ENCODE peak calls at places on chromosomes 11 and 22, in six cellular contexts. One of them, this sample, is unnamed.

GRCh38 chr11:62217191-62217748 is 8.8 kb downstream of the SCGB2A1 start:
- DNase-seq in NT2/D1: peak
- DNase-seq in H1: no peak
- DNase-seq in HCT116: no peak
- DNase-seq in K562: peak
- DNase-seq in HepG2: peak
- DNase-seq in this sample: no peak

GRCh38 chr11:125057370-125058060 is 5.6 kb upstream of the SLC37A2 start:
- DNase-seq in H1: no peak
- DNase-seq in HepG2: no peak
- DNase-seq in HCT116: no peak
- DNase-seq in K562: peak
- DNase-seq in NT2/D1: no peak
- DNase-seq in this sample: no peak

GRCh38 chr22:39266398-39267030 is 21.7 kb upstream of the PDGFB start:
- DNase-seq in HepG2: peak
- DNase-seq in K562: peak
- DNase-seq in H1: no peak
- DNase-seq in HCT116: no peak
- DNase-seq in NT2/D1: no peak
- DNase-seq in this sample: peak

GRCh38 chr11:7077101-7077500 is 11.7 kb upstream of the RBMXL2 start:
- DNase-seq in NT2/D1: peak
- DNase-seq in HCT116: no peak
- DNase-seq in H1: peak
- DNase-seq in HepG2: no peak
- DNase-seq in K562: peak
- DNase-seq in this sample: no peak

GRCh38 chr11:17405232-17406005 is 17.0 kb upstream of the KCNJ11 start:
- DNase-seq in K562: peak
- DNase-seq in NT2/D1: no peak
- DNase-seq in H1: peak
- DNase-seq in HCT116: peak
- DNase-seq in HepG2: peak
- DNase-seq in this sample: no peak

GRCh38 chr11:101127699-101128570 is 1.7 kb downstream of the PGR start:
- DNase-seq in K562: peak
- DNase-seq in HepG2: no peak
- DNase-seq in HCT116: no peak
- DNase-seq in NT2/D1: peak
- DNase-seq in H1: peak
- DNase-seq in this sample: no peak

GRCh38 chr11:16367252-16367651 is 10.9 kb upstream of the SOX6 start:
- DNase-seq in HepG2: no peak
- DNase-seq in H1: no peak
- DNase-seq in K562: no peak
- DNase-seq in HCT116: no peak
- DNase-seq in NT2/D1: no peak
- DNase-seq in this sample: no peak

GRCh38 chr11:7651700-7652099 is 21.6 kb downstream of the CYB5R2 start:
- DNase-seq in K562: peak
- DNase-seq in HepG2: no peak
- DNase-seq in HCT116: no peak
- DNase-seq in H1: no peak
- DNase-seq in NT2/D1: no peak
- DNase-seq in this sample: no peak

GRCh38 chr22:35740616-35741015 is 22.9 kb downstream of the APOL5 start:
- DNase-seq in K562: no peak
- DNase-seq in H1: no peak
- DNase-seq in HepG2: no peak
- DNase-seq in HCT116: no peak
- DNase-seq in NT2/D1: no peak
- DNase-seq in this sample: no peak

GRCh38 chr22:39244073-39244495 is 698 bp downstream of the PDGFB start:
- DNase-seq in NT2/D1: no peak
- DNase-seq in H1: peak
- DNase-seq in K562: no peak
- DNase-seq in HepG2: no peak
- DNase-seq in HCT116: no peak
- DNase-seq in this sample: no peak

GRCh38 chr11:32511926-32512325 is 71.7 kb upstream of the EIF3M start:
- DNase-seq in NT2/D1: no peak
- DNase-seq in H1: no peak
- DNase-seq in HepG2: no peak
- DNase-seq in K562: no peak
- DNase-seq in HCT116: no peak
- DNase-seq in this sample: no peak

GRCh38 chr11:20081336-20081735 is 78.9 kb downstream of the DBX1 start:
- DNase-seq in HepG2: no peak
- DNase-seq in K562: no peak
- DNase-seq in HCT116: no peak
- DNase-seq in NT2/D1: no peak
- DNase-seq in H1: no peak
- DNase-seq in this sample: no peak

GRCh38 chr22:17098379-17098819 is 13.6 kb downstream of the IL17RA start:
- DNase-seq in H1: no peak
- DNase-seq in HCT116: no peak
- DNase-seq in NT2/D1: no peak
- DNase-seq in HepG2: no peak
- DNase-seq in K562: peak
- DNase-seq in this sample: no peak

GRCh38 chr11:109783017-109783416 is 310.2 kb upstream of the ZC3H12C start:
- DNase-seq in HCT116: no peak
- DNase-seq in HepG2: no peak
- DNase-seq in K562: no peak
- DNase-seq in H1: no peak
- DNase-seq in NT2/D1: no peak
- DNase-seq in this sample: no peak

GRCh38 chr11:109123811-109124787 is 297.9 kb upstream of the C11orf87 start:
- DNase-seq in HCT116: no peak
- DNase-seq in K562: no peak
- DNase-seq in NT2/D1: no peak
- DNase-seq in H1: no peak
- DNase-seq in HepG2: no peak
- DNase-seq in this sample: no peak

GRCh38 chr11:123924027-123924426 is 15.4 kb upstream of the OR4D5 start:
- DNase-seq in NT2/D1: no peak
- DNase-seq in HCT116: no peak
- DNase-seq in K562: no peak
- DNase-seq in HepG2: no peak
- DNase-seq in H1: no peak
- DNase-seq in this sample: no peak

GRCh38 chr22:47175761-47176359 is 413.4 kb downstream of the TBC1D22A start:
- DNase-seq in HepG2: no peak
- DNase-seq in HCT116: no peak
- DNase-seq in K562: no peak
- DNase-seq in NT2/D1: no peak
- DNase-seq in H1: no peak
- DNase-seq in this sample: no peak

GRCh38 chr22:33515733-33516297 is 404.5 kb downstream of the LARGE1 start:
- DNase-seq in H1: no peak
- DNase-seq in HepG2: peak
- DNase-seq in NT2/D1: no peak
- DNase-seq in K562: no peak
- DNase-seq in HCT116: no peak
- DNase-seq in this sample: no peak

GRCh38 chr11:94149435-94149834 is 20.8 kb downstream of the PANX1 start:
- DNase-seq in H1: no peak
- DNase-seq in NT2/D1: no peak
- DNase-seq in HepG2: no peak
- DNase-seq in K562: no peak
- DNase-seq in HCT116: no peak
- DNase-seq in this sample: no peak

GRCh38 chr11:7671347-7671746 is 2.0 kb downstream of the CYB5R2 start:
- DNase-seq in H1: no peak
- DNase-seq in NT2/D1: no peak
- DNase-seq in HCT116: no peak
- DNase-seq in HepG2: no peak
- DNase-seq in K562: no peak
- DNase-seq in this sample: no peak

GRCh38 chr11:118892515-118892914 is 8.8 kb downstream of the CXCR5 start:
- DNase-seq in HepG2: no peak
- DNase-seq in H1: no peak
- DNase-seq in K562: no peak
- DNase-seq in HCT116: no peak
- DNase-seq in NT2/D1: no peak
- DNase-seq in this sample: no peak

DNA sequence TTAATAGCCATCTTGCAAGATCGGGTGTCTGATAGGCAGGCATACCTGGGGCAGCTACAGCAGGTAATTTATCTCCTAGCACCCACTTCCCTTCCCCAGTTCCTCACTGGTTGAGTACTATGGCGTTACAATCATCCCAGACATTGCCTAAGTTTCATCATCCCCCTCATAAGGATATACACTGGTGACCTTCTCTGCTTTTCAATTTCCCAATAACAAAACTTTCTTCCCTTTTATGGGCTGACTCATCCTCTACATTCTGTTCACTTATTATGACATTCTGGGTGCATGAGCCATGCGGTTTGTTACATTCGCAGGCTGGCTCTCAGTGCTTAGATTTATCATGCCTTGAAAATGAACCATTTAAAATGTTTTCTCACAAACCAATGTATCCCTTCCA is 5.0 kb upstream of the MRPL11 start:
- DNase-seq in HCT116: peak
- DNase-seq in H1: no peak
- DNase-seq in NT2/D1: no peak
- DNase-seq in K562: no peak
- DNase-seq in HepG2: no peak
- DNase-seq in this sample: no peak
- TF ChIP-seq ZNF274 in HCT116: no peak
- TF ChIP-seq ZNF274 in H1: no peak
- TF ChIP-seq ZNF274 in NT2/D1: no peak
- TF ChIP-seq ZNF274 in K562: no peak
- TF ChIP-seq ZNF274 in HepG2: no peak
- TF ChIP-seq ZNF274 in this sample: no peak

GRCh38 chr22:26430600-26430999 is 1.5 kb downstream of the ASPHD2 start:
- DNase-seq in NT2/D1: no peak
- DNase-seq in HCT116: no peak
- DNase-seq in HepG2: no peak
- DNase-seq in K562: no peak
- DNase-seq in H1: no peak
- DNase-seq in this sample: no peak

GRCh38 chr22:26428515-26429457 is at the start of gene ASPHD2:
- DNase-seq in H1: peak
- DNase-seq in K562: peak
- DNase-seq in NT2/D1: no peak
- DNase-seq in HCT116: no peak
- DNase-seq in HepG2: no peak
- DNase-seq in this sample: peak

GRCh38 chr22:26429458-26430238 is 588 bp downstream of the ASPHD2 start:
- DNase-seq in HepG2: no peak
- DNase-seq in H1: no peak
- DNase-seq in HCT116: no peak
- DNase-seq in K562: no peak
- DNase-seq in NT2/D1: no peak
- DNase-seq in this sample: no peak

GRCh38 chr22:26431151-26431995 is 2.3 kb downstream of the ASPHD2 start:
- DNase-seq in NT2/D1: no peak
- DNase-seq in HepG2: no peak
- DNase-seq in HCT116: no peak
- DNase-seq in H1: no peak
- DNase-seq in K562: no peak
- DNase-seq in this sample: peak

GRCh38 chr22:26426924-26427323 is 2.1 kb upstream of the ASPHD2 start:
- DNase-seq in NT2/D1: no peak
- DNase-seq in HCT116: no peak
- DNase-seq in H1: no peak
- DNase-seq in K562: no peak
- DNase-seq in HepG2: no peak
- DNase-seq in this sample: no peak
- TF ChIP-seq ZNF274 in NT2/D1: no peak
- TF ChIP-seq ZNF274 in HCT116: no peak
- TF ChIP-seq ZNF274 in H1: no peak
- TF ChIP-seq ZNF274 in K562: no peak
- TF ChIP-seq ZNF274 in HepG2: no peak
- TF ChIP-seq ZNF274 in this sample: no peak

GRCh38 chr11:117600261-117600783 is 196.7 kb downstream of the DSCAML1 start:
- DNase-seq in K562: no peak
- DNase-seq in HepG2: no peak
- DNase-seq in H1: no peak
- DNase-seq in NT2/D1: no peak
- DNase-seq in HCT116: no peak
- DNase-seq in this sample: no peak
- TF ChIP-seq ZNF274 in K562: no peak
- TF ChIP-seq ZNF274 in HepG2: no peak
- TF ChIP-seq ZNF274 in H1: no peak
- TF ChIP-seq ZNF274 in NT2/D1: no peak
- TF ChIP-seq ZNF274 in HCT116: no peak
- TF ChIP-seq ZNF274 in this sample: no peak

GRCh38 chr22:26502688-26503561 is 9.3 kb downstream of the TFIP11 start:
- DNase-seq in HCT116: no peak
- DNase-seq in K562: peak
- DNase-seq in H1: peak
- DNase-seq in NT2/D1: no peak
- DNase-seq in HepG2: no peak
- DNase-seq in this sample: no peak
- TF ChIP-seq ZNF274 in HCT116: no peak
- TF ChIP-seq ZNF274 in K562: no peak
- TF ChIP-seq ZNF274 in H1: no peak
- TF ChIP-seq ZNF274 in NT2/D1: no peak
- TF ChIP-seq ZNF274 in HepG2: no peak
- TF ChIP-seq ZNF274 in this sample: no peak

DNA sequence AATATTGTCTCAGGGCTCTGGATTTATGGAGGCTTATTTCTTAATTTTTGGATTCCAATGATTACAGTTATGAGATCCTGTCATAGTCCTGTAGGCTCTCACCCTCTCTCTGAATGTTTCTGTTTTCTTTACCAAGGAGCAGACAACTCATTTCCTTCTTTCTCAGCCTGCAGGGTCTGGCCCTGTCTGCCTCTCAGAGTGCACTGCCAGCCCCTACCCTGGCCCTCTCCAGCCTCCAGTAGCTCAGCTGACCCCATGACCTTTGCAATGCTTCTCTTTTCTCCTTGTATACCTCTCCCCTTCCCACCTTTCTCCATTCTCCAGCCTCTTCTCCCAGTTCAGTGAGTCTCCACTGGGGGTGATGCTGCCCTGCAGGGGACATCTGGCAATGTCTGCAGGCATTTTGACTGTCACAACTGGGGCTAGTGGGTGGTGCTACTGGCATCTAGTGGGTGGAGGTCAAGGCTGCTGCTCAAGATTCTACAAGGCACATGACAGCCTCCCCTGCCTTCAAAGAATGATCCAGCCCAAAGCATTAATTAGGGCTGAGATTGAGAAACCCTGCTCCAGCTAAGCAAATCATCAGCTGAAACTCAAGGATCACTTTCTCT is 78.8 kb downstream of the APIP start:
- DNase-seq in HCT116: no peak
- DNase-seq in K562: no peak
- DNase-seq in NT2/D1: no peak
- DNase-seq in H1: no peak
- DNase-seq in HepG2: peak
- DNase-seq in this sample: no peak
- TF ChIP-seq ZNF274 in HCT116: no peak
- TF ChIP-seq ZNF274 in K562: no peak
- TF ChIP-seq ZNF274 in NT2/D1: no peak
- TF ChIP-seq ZNF274 in H1: no peak
- TF ChIP-seq ZNF274 in HepG2: no peak
- TF ChIP-seq ZNF274 in this sample: no peak

This sample was measured in GM12878.